ENCODE peak calls at places on chromosomes 7 and 10, in six cellular contexts. One of them, this sample, is unnamed.

GRCh38 chr10:106467506-106467905 is 697.0 kb downstream of the SORCS1 start:
- DNase-seq in BE2C: no peak
- DNase-seq in mucosa of descending colon: no peak
- DNase-seq in GM12865: no peak
- DNase-seq in kidney: no peak
- DNase-seq in H1: no peak
- DNase-seq in this sample: no peak

GRCh38 chr7:21184956-21185355 is 242.9 kb upstream of the SP4 start:
- DNase-seq in BE2C: no peak
- DNase-seq in mucosa of descending colon: no peak
- DNase-seq in kidney: no peak
- DNase-seq in H1: no peak
- DNase-seq in GM12865: no peak
- DNase-seq in this sample: no peak

GRCh38 chr7:29970158-29970557 is 19.4 kb downstream of the SCRN1 start:
- DNase-seq in BE2C: no peak
- DNase-seq in H1: no peak
- DNase-seq in GM12865: no peak
- DNase-seq in mucosa of descending colon: no peak
- DNase-seq in kidney: no peak
- DNase-seq in this sample: no peak

GRCh38 chr7:34748244-34749039 is 90.4 kb downstream of the NPSR1 start:
- DNase-seq in BE2C: peak
- DNase-seq in H1: no peak
- DNase-seq in GM12865: no peak
- DNase-seq in mucosa of descending colon: peak
- DNase-seq in kidney: peak
- DNase-seq in this sample: no peak

GRCh38 chr7:138746073-138746472 is 44.9 kb upstream of the SVOPL start:
- DNase-seq in kidney: no peak
- DNase-seq in H1: no peak
- DNase-seq in GM12865: no peak
- DNase-seq in BE2C: no peak
- DNase-seq in mucosa of descending colon: no peak
- DNase-seq in this sample: peak

GRCh38 chr10:33609546-33609945 is 275.1 kb upstream of the NRP1 start:
- DNase-seq in H1: no peak
- DNase-seq in kidney: no peak
- DNase-seq in mucosa of descending colon: no peak
- DNase-seq in BE2C: no peak
- DNase-seq in GM12865: no peak
- DNase-seq in this sample: no peak

GRCh38 chr7:138186951-138187351 is 110.7 kb downstream of the AKR1D1 start:
- DNase-seq in GM12865: no peak
- DNase-seq in H1: no peak
- DNase-seq in mucosa of descending colon: no peak
- DNase-seq in BE2C: no peak
- DNase-seq in kidney: no peak
- DNase-seq in this sample: no peak

GRCh38 chr7:2157473-2158279 is 75.1 kb downstream of the MAD1L1 start:
- DNase-seq in kidney: peak
- DNase-seq in GM12865: no peak
- DNase-seq in mucosa of descending colon: peak
- DNase-seq in BE2C: peak
- DNase-seq in H1: no peak
- DNase-seq in this sample: no peak

GRCh38 chr7:13628231-13629001 is 361.1 kb downstream of the ETV1 start:
- DNase-seq in mucosa of descending colon: no peak
- DNase-seq in GM12865: no peak
- DNase-seq in BE2C: no peak
- DNase-seq in kidney: no peak
- DNase-seq in H1: no peak
- DNase-seq in this sample: no peak

GRCh38 chr10:89580243-89580642 is 44.8 kb upstream of the SLC16A12 start:
- DNase-seq in mucosa of descending colon: no peak
- DNase-seq in BE2C: no peak
- DNase-seq in H1: no peak
- DNase-seq in GM12865: no peak
- DNase-seq in kidney: no peak
- DNase-seq in this sample: no peak

GRCh38 chr7:112858838-112859237 is 68.6 kb upstream of the TMEM168 start:
- DNase-seq in mucosa of descending colon: no peak
- DNase-seq in kidney: no peak
- DNase-seq in H1: no peak
- DNase-seq in BE2C: no peak
- DNase-seq in GM12865: no peak
- DNase-seq in this sample: no peak

GRCh38 chr10:90968448-90969086 is 47.7 kb upstream of the ANKRD1 start:
- DNase-seq in H1: no peak
- DNase-seq in BE2C: no peak
- DNase-seq in mucosa of descending colon: no peak
- DNase-seq in kidney: no peak
- DNase-seq in GM12865: no peak
- DNase-seq in this sample: no peak

GRCh38 chr7:120864146-120864920 is 6.4 kb upstream of the TSPAN12 start:
- DNase-seq in mucosa of descending colon: no peak
- DNase-seq in kidney: no peak
- DNase-seq in GM12865: no peak
- DNase-seq in H1: no peak
- DNase-seq in BE2C: no peak
- DNase-seq in this sample: no peak

GRCh38 chr7:142799483-142799882 is 28.7 kb downstream of the PRSS2 start:
- DNase-seq in mucosa of descending colon: no peak
- DNase-seq in GM12865: no peak
- DNase-seq in H1: no peak
- DNase-seq in BE2C: no peak
- DNase-seq in kidney: no peak
- DNase-seq in this sample: peak

GRCh38 chr10:75062191-75062849 is 49.1 kb upstream of the SAMD8 start:
- DNase-seq in H1: no peak
- DNase-seq in BE2C: no peak
- DNase-seq in kidney: no peak
- DNase-seq in GM12865: peak
- DNase-seq in mucosa of descending colon: no peak
- DNase-seq in this sample: no peak

GRCh38 chr10:52442576-52442975 is 128.5 kb downstream of the DKK1 start:
- DNase-seq in GM12865: no peak
- DNase-seq in BE2C: no peak
- DNase-seq in H1: no peak
- DNase-seq in kidney: no peak
- DNase-seq in mucosa of descending colon: no peak
- DNase-seq in this sample: no peak

GRCh38 chr10:116620423-116621400 is at the start of gene PNLIPRP2:
- DNase-seq in H1: no peak
- DNase-seq in BE2C: no peak
- DNase-seq in mucosa of descending colon: peak
- DNase-seq in kidney: peak
- DNase-seq in GM12865: no peak
- DNase-seq in this sample: no peak

GRCh38 chr10:50367732-50368131 is 116.4 kb upstream of the ASAH2 start:
- DNase-seq in kidney: no peak
- DNase-seq in mucosa of descending colon: peak
- DNase-seq in H1: no peak
- DNase-seq in GM12865: peak
- DNase-seq in BE2C: peak
- DNase-seq in this sample: peak

GRCh38 chr7:6640246-6640721 is 3.2 kb downstream of the ZNF316 start:
- DNase-seq in GM12865: no peak
- DNase-seq in BE2C: peak
- DNase-seq in mucosa of descending colon: peak
- DNase-seq in H1: peak
- DNase-seq in kidney: peak
- DNase-seq in this sample: peak

GRCh38 chr7:107049480-107049879 is 5.0 kb downstream of the PRKAR2B start:
- DNase-seq in H1: no peak
- DNase-seq in mucosa of descending colon: no peak
- DNase-seq in GM12865: no peak
- DNase-seq in BE2C: no peak
- DNase-seq in kidney: no peak
- DNase-seq in this sample: no peak

GRCh38 chr7:107048783-107049418 is 4.4 kb downstream of the PRKAR2B start:
- DNase-seq in BE2C: no peak
- DNase-seq in GM12865: no peak
- DNase-seq in mucosa of descending colon: no peak
- DNase-seq in kidney: no peak
- DNase-seq in H1: no peak
- DNase-seq in this sample: no peak

GRCh38 chr7:107046511-107047259 is 2.2 kb downstream of the PRKAR2B start:
- DNase-seq in kidney: no peak
- DNase-seq in mucosa of descending colon: no peak
- DNase-seq in BE2C: no peak
- DNase-seq in GM12865: no peak
- DNase-seq in H1: no peak
- DNase-seq in this sample: no peak

GRCh38 chr7:107049971-107050532 is 5.5 kb downstream of the PRKAR2B start:
- DNase-seq in BE2C: no peak
- DNase-seq in mucosa of descending colon: no peak
- DNase-seq in kidney: no peak
- DNase-seq in GM12865: no peak
- DNase-seq in H1: no peak
- DNase-seq in this sample: no peak

GRCh38 chr7:107047902-107048782 is 3.6 kb downstream of the PRKAR2B start:
- DNase-seq in H1: no peak
- DNase-seq in kidney: no peak
- DNase-seq in GM12865: no peak
- DNase-seq in mucosa of descending colon: no peak
- DNase-seq in BE2C: peak
- DNase-seq in this sample: no peak
- TF ChIP-seq CTCF in H1: peak
- TF ChIP-seq CTCF in kidney: no peak
- TF ChIP-seq CTCF in GM12865: peak
- TF ChIP-seq CTCF in mucosa of descending colon: no peak
- TF ChIP-seq CTCF in BE2C: peak
- TF ChIP-seq CTCF in this sample: peak

DNA sequence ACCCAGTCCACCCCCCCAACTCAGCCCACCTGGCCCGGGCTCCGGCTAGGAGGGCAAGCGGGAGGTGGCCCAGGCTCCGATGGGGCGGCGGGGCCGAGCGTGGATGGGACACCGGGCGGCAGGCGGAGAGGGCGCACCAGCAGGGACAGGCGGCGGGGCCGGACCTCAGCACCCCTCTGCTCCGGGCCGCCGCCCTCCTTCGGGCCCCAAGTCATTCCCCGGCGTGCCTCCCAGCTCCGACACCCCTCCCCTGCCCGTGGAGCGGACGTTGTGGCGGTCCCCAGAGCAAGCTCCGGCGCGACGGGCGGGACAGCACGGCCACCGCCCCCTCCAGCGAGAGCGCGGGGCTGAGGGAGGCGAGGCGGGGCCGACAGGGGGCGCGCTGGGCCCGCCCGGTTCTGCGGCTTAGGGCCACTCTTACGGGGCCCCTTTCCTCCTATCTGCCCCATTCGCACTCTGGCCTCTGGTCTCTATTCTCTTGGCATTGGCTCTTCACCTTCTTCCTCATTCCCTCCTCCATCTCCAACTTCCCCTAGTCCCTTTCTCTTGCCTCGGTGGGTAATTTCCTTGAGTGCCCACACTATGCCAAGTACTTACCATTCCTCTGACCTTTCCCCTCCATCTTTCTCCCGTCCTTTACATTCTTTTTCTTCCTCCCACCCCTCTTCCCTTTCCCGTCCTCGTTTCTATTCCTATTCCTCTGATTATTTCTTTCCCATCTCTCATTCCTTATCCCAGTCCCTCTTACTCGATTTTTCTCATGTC is 710 bp upstream of the GBX1 start:
- DNase-seq in H1: no peak
- DNase-seq in BE2C: peak
- DNase-seq in GM12865: peak
- DNase-seq in kidney: no peak
- DNase-seq in mucosa of descending colon: peak
- DNase-seq in this sample: peak
- TF ChIP-seq CTCF in H1: peak
- TF ChIP-seq CTCF in BE2C: peak
- TF ChIP-seq CTCF in GM12865: peak
- TF ChIP-seq CTCF in kidney: peak
- TF ChIP-seq CTCF in mucosa of descending colon: peak
- TF ChIP-seq CTCF in this sample: peak

GRCh38 chr7:149307775-149308501 is 45.9 kb downstream of the ZNF783 start:
- DNase-seq in GM12865: no peak
- DNase-seq in BE2C: no peak
- DNase-seq in H1: no peak
- DNase-seq in mucosa of descending colon: no peak
- DNase-seq in kidney: no peak
- DNase-seq in this sample: no peak

GRCh38 chr7:149310990-149311573 is 49.1 kb downstream of the ZNF783 start:
- DNase-seq in GM12865: no peak
- DNase-seq in H1: no peak
- DNase-seq in kidney: no peak
- DNase-seq in BE2C: no peak
- DNase-seq in mucosa of descending colon: no peak
- DNase-seq in this sample: no peak

GRCh38 chr7:149306854-149307253 is 44.9 kb downstream of the ZNF783 start:
- DNase-seq in GM12865: no peak
- DNase-seq in kidney: no peak
- DNase-seq in mucosa of descending colon: no peak
- DNase-seq in BE2C: no peak
- DNase-seq in H1: no peak
- DNase-seq in this sample: no peak

GRCh38 chr7:149313981-149314380 is 52.0 kb downstream of the ZNF783 start:
- DNase-seq in GM12865: no peak
- DNase-seq in kidney: no peak
- DNase-seq in BE2C: no peak
- DNase-seq in H1: no peak
- DNase-seq in mucosa of descending colon: no peak
- DNase-seq in this sample: no peak

GRCh38 chr7:149310113-149310836 is 48.3 kb downstream of the ZNF783 start:
- DNase-seq in BE2C: peak
- DNase-seq in kidney: no peak
- DNase-seq in GM12865: peak
- DNase-seq in mucosa of descending colon: peak
- DNase-seq in H1: no peak
- DNase-seq in this sample: peak
- TF ChIP-seq CTCF in BE2C: peak
- TF ChIP-seq CTCF in kidney: peak
- TF ChIP-seq CTCF in GM12865: peak
- TF ChIP-seq CTCF in mucosa of descending colon: no peak
- TF ChIP-seq CTCF in H1: peak
- TF ChIP-seq CTCF in this sample: peak

DNA sequence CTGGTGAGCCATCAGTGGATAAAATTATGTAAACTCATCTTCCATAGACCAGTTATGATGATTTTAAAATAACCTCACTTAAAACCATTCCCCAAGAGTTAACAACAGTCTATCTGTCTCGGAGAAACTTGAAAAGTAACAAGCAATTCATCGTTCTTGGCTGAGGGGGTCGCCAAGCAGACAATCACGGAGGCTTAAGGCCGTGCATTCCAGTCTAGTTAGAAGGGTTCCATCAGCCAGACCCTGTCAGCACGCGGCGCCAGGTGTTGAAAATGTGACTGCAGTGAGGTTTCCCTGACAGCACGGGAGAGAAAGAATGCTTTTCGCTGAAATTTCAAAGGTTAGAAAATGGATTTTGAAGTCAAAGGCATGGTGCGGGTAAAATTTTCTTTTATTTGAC is 1025.0 kb upstream of the CELF2 start:
- DNase-seq in H1: peak
- DNase-seq in GM12865: no peak
- DNase-seq in BE2C: no peak
- DNase-seq in mucosa of descending colon: no peak
- DNase-seq in kidney: no peak
- DNase-seq in this sample: no peak
- TF ChIP-seq CTCF in H1: peak
- TF ChIP-seq CTCF in GM12865: no peak
- TF ChIP-seq CTCF in BE2C: no peak
- TF ChIP-seq CTCF in mucosa of descending colon: no peak
- TF ChIP-seq CTCF in kidney: no peak
- TF ChIP-seq CTCF in this sample: no peak